ENCODE peak calls at places on chromosomes 6 and 20, in eight cellular contexts. U is foreskin fibroblast, H is HEK293T, F is HT-29, T is type B pancreatic cell, M is astrocyte of the spinal cord, Z is NCI-H2081, D is SJSA1. C is an unnamed sample.

GRCh38 chr6:157443066-157443800 is 62.2 kb downstream of the ZDHHC14 start:
- DNase-seq in M (peak; percentile 90), H (no peak), D (no peak), F (no peak), T (no peak), U (peak; percentile 47), Z (no peak), C (no peak)

GRCh38 chr6:158711264-158711663 is 61.4 kb downstream of the SYTL3 start:
- DNase-seq in T (no peak), M (peak; percentile 13), F (no peak), D (no peak), U (no peak), Z (no peak), H (no peak), C (peak; percentile 34)

GRCh38 chr6:113858067-113858604 is 991 bp downstream of the MARCKS start:
- DNase-seq in Z (peak; percentile 36), T (no peak), D (peak; percentile 51), U (peak; percentile 41), M (peak; percentile 65), H (peak; percentile 17), F (peak; percentile 62), C (peak; percentile 68)

GRCh38 chr20:55004044-55004443 is 528.7 kb downstream of the DOK5 start:
- DNase-seq in D (no peak), U (no peak), F (no peak), Z (peak; percentile 72), M (no peak), H (no peak), T (no peak), C (peak; percentile 11)

GRCh38 chr6:108699290-108700041 is 138.7 kb downstream of the FOXO3 start:
- DNase-seq in Z (peak; percentile 44), T (no peak), U (no peak), H (peak; percentile 22), M (peak; percentile 37), D (no peak), F (no peak), C (peak; percentile 50)

GRCh38 chr6:82364087-82365010 is 732 bp downstream of the TPBG start:
- DNase-seq in H (peak; percentile 62), M (peak; percentile 73), D (peak; percentile 73), Z (peak; percentile 29), F (peak; percentile 58), U (peak; percentile 74), T (peak; percentile 76), C (peak; percentile 72)

GRCh38 chr6:45148278-45148677 is 179.9 kb upstream of the RUNX2 start:
- DNase-seq in H (no peak), U (peak; percentile 4), Z (no peak), T (no peak), D (no peak), M (peak; percentile 9), F (no peak), C (no peak)

GRCh38 chr6:64230530-64230929 is 594.9 kb downstream of the PHF3 start:
- DNase-seq in D (no peak), H (no peak), T (no peak), Z (peak; percentile 10), F (no peak), U (no peak), M (no peak), C (no peak)

GRCh38 chr6:72748759-72749158 is 126.9 kb downstream of the KCNQ5 start:
- DNase-seq in M (peak; percentile 94), D (peak; percentile 42), H (no peak), F (no peak), T (no peak), Z (no peak), U (peak; percentile 87), C (no peak)

GRCh38 chr6:168223150-168223549 is 96.4 kb downstream of the DACT2 start:
- DNase-seq in M (no peak), U (no peak), D (no peak), H (no peak), F (no peak), Z (no peak), T (no peak), C (no peak)

GRCh38 chr6:107698146-107698545 is 126.0 kb downstream of the SCML4 start:
- DNase-seq in H (no peak), T (no peak), D (no peak), U (peak; percentile 94), Z (no peak), M (peak; percentile 43), F (peak; percentile 46), C (no peak)

GRCh38 chr6:27754408-27754782 is 157.8 kb downstream of the OR2B2 start:
- DNase-seq in F (no peak), U (no peak), Z (no peak), D (no peak), T (no peak), M (no peak), H (no peak), C (no peak)

GRCh38 chr6:111406200-111406711 is 76.8 kb downstream of the REV3L start:
- DNase-seq in U (no peak), F (no peak), H (no peak), D (no peak), Z (no peak), T (no peak), M (no peak), C (no peak)

GRCh38 chr6:15608406-15608805 is 54.4 kb downstream of the DTNBP1 start:
- DNase-seq in Z (no peak), F (peak; percentile 10), H (no peak), M (peak; percentile 56), U (peak; percentile 83), T (no peak), D (peak; percentile 48), C (peak; percentile 43)

GRCh38 chr20:21607971-21608735 is 94.3 kb upstream of the NKX2-2 start:
- DNase-seq in D (no peak), H (no peak), F (peak; percentile 95), M (no peak), T (no peak), U (no peak), Z (peak; percentile 93), C (no peak)

GRCh38 chr6:149840345-149841075 is 23.6 kb downstream of the LRP11 start:
- DNase-seq in U (peak; percentile 91), Z (peak; percentile 82), F (peak; percentile 91), D (peak; percentile 93), T (no peak), H (peak; percentile 71), M (peak; percentile 67), C (peak; percentile 80)

GRCh38 chr6:157648561-157648960 is 174.5 kb upstream of the SNX9 start:
- DNase-seq in D (no peak), Z (no peak), F (no peak), M (peak; percentile 24), H (no peak), T (no peak), U (no peak), C (no peak)

GRCh38 chr6:37382954-37383353 is 29.2 kb downstream of the RNF8 start:
- DNase-seq in T (no peak), H (no peak), Z (no peak), M (no peak), F (no peak), U (no peak), D (no peak), C (no peak)

GRCh38 chr20:53679597-53680309 is 86.1 kb upstream of the ZNF217 start:
- DNase-seq in M (no peak), Z (no peak), H (no peak), U (no peak), F (no peak), D (no peak), T (no peak), C (no peak)

GRCh38 chr6:37171141-37171969 is 1.4 kb downstream of the PIM1 start:
- DNase-seq in T (no peak), F (peak; percentile 51), U (peak; percentile 40), M (peak; percentile 71), Z (peak; percentile 13), D (no peak), H (no peak), C (peak; percentile 51)

GRCh38 chr20:61407561-61407960 is 155.5 kb downstream of the CDH4 start:
- DNase-seq in H (no peak), D (no peak), T (no peak), F (no peak), Z (no peak), M (no peak), U (no peak), C (no peak)

GRCh38 chr6:111337715-111338333 is 145.2 kb downstream of the REV3L start:
- DNase-seq in Z (no peak), F (no peak), H (no peak), U (no peak), M (no peak), T (no peak), D (no peak), C (no peak)

GRCh38 chr6:159042003-159042823 is 2.6 kb downstream of the TAGAP start:
- DNase-seq in M (peak; percentile 47), F (peak; percentile 91), D (no peak), H (peak; percentile 83), T (no peak), U (peak; percentile 12), Z (peak; percentile 62), C (peak; percentile 91)

GRCh38 chr6:148874698-148875293 is 128.0 kb downstream of the UST start:
- DNase-seq in U (no peak), T (no peak), D (no peak), H (peak; percentile 59), F (no peak), M (peak; percentile 80), Z (peak; percentile 90), C (no peak)

GRCh38 chr6:109816452-109817374 is 125.6 kb downstream of the FIG4 start:
- DNase-seq in D (no peak), F (no peak), Z (peak; percentile 98), M (no peak), H (no peak), T (no peak), U (no peak), C (no peak)

GRCh38 chr6:45156075-45156474 is 172.1 kb upstream of the RUNX2 start:
- DNase-seq in U (no peak), T (no peak), F (no peak), D (no peak), Z (no peak), H (no peak), M (no peak), C (no peak)

GRCh38 chr6:10633216-10633615 is 61.2 kb downstream of the C6orf52 start:
- DNase-seq in Z (no peak), D (peak; percentile 84), U (peak; percentile 85), T (no peak), H (no peak), F (peak; percentile 47), M (peak; percentile 85), C (peak; percentile 25)

GRCh38 chr6:127971945-127972391 is 71.1 kb upstream of the THEMIS start:
- DNase-seq in F (peak; percentile 85), Z (no peak), D (peak; percentile 44), U (peak; percentile 37), M (peak; percentile 79), H (no peak), T (no peak), C (no peak)

GRCh38 chr20:24451428-24451827 is 18.0 kb upstream of the SYNDIG1 start:
- DNase-seq in U (no peak), H (no peak), M (no peak), T (no peak), Z (no peak), F (no peak), D (no peak), C (no peak)

GRCh38 chr6:23637296-23637695 is 488.7 kb upstream of the NRSN1 start:
- DNase-seq in D (no peak), T (no peak), F (no peak), Z (no peak), M (no peak), H (no peak), U (no peak), C (no peak)

GRCh38 chr6:21593927-21594421 is 423 bp downstream of the SOX4 start:
- DNase-seq in F (no peak), D (peak; percentile 47), Z (no peak), T (no peak), H (no peak), M (peak; percentile 77), U (peak; percentile 51), C (peak; percentile 57)

GRCh38 chr20:37294262-37294981 is 5.0 kb downstream of the MANBAL start:
- DNase-seq in H (no peak), M (no peak), T (no peak), U (peak; percentile 62), D (no peak), F (no peak), Z (no peak), C (no peak)

GRCh38 chr6:68087399-68088133 is 547.5 kb upstream of the ADGRB3 start:
- DNase-seq in F (no peak), H (no peak), T (no peak), Z (no peak), M (peak; percentile 57), D (no peak), U (no peak), C (no peak)

GRCh38 chr6:9138856-9139426 is 703.6 kb upstream of the SLC35B3 start:
- DNase-seq in F (no peak), Z (peak; percentile 78), H (no peak), M (peak; percentile 5), T (no peak), U (peak; percentile 49), D (no peak), C (no peak)

C was measured in hepatocyte.